ENCODE peak calls at places on chromosomes 1 and 21, in six cellular contexts. One of them, this sample, is unnamed.

GRCh38 chr1:113780363-113781146 is 21.3 kb upstream of the PHTF1 start:
- DNase-seq in foreskin fibroblast: no peak
- DNase-seq in fibroblast of mammary gland: no peak
- DNase-seq in IMR-90: peak
- DNase-seq in fibroblast of lung: no peak
- DNase-seq in AG04450: no peak
- DNase-seq in this sample: no peak

GRCh38 chr1:171048014-171048413 is 42.7 kb upstream of the FMO3 start:
- DNase-seq in foreskin fibroblast: no peak
- DNase-seq in fibroblast of mammary gland: no peak
- DNase-seq in IMR-90: no peak
- DNase-seq in AG04450: no peak
- DNase-seq in fibroblast of lung: no peak
- DNase-seq in this sample: no peak

GRCh38 chr1:198295186-198295585 is 138.4 kb downstream of the NEK7 start:
- DNase-seq in fibroblast of lung: no peak
- DNase-seq in foreskin fibroblast: no peak
- DNase-seq in fibroblast of mammary gland: no peak
- DNase-seq in IMR-90: no peak
- DNase-seq in AG04450: no peak
- DNase-seq in this sample: no peak

GRCh38 chr21:29669416-29669815 is 270.4 kb downstream of the GRIK1 start:
- DNase-seq in IMR-90: no peak
- DNase-seq in fibroblast of mammary gland: no peak
- DNase-seq in AG04450: no peak
- DNase-seq in foreskin fibroblast: no peak
- DNase-seq in fibroblast of lung: no peak
- DNase-seq in this sample: no peak

GRCh38 chr1:245457562-245457961 is 302.8 kb downstream of the KIF26B start:
- DNase-seq in fibroblast of mammary gland: no peak
- DNase-seq in foreskin fibroblast: no peak
- DNase-seq in fibroblast of lung: no peak
- DNase-seq in AG04450: no peak
- DNase-seq in IMR-90: no peak
- DNase-seq in this sample: no peak

GRCh38 chr21:33971492-33972013 is 55.9 kb upstream of the ATP5PO start:
- DNase-seq in IMR-90: peak
- DNase-seq in fibroblast of mammary gland: peak
- DNase-seq in foreskin fibroblast: peak
- DNase-seq in fibroblast of lung: no peak
- DNase-seq in AG04450: no peak
- DNase-seq in this sample: peak

GRCh38 chr1:224251741-224252146 is 68.7 kb downstream of the DEGS1 start:
- DNase-seq in IMR-90: no peak
- DNase-seq in AG04450: no peak
- DNase-seq in fibroblast of lung: no peak
- DNase-seq in fibroblast of mammary gland: no peak
- DNase-seq in foreskin fibroblast: no peak
- DNase-seq in this sample: no peak

GRCh38 chr1:112522621-112523020 is 13.9 kb downstream of the WNT2B start:
- DNase-seq in fibroblast of mammary gland: peak
- DNase-seq in foreskin fibroblast: peak
- DNase-seq in fibroblast of lung: peak
- DNase-seq in IMR-90: peak
- DNase-seq in AG04450: peak
- DNase-seq in this sample: peak

GRCh38 chr1:158810311-158810710 is 20.8 kb upstream of the MNDA start:
- DNase-seq in AG04450: no peak
- DNase-seq in IMR-90: no peak
- DNase-seq in fibroblast of mammary gland: no peak
- DNase-seq in foreskin fibroblast: no peak
- DNase-seq in fibroblast of lung: no peak
- DNase-seq in this sample: no peak

GRCh38 chr21:14382486-14382834 is 486 bp downstream of the HSPA13 start:
- DNase-seq in foreskin fibroblast: peak
- DNase-seq in fibroblast of lung: peak
- DNase-seq in AG04450: no peak
- DNase-seq in IMR-90: peak
- DNase-seq in fibroblast of mammary gland: peak
- DNase-seq in this sample: no peak

GRCh38 chr1:158049867-158050266 is 56.4 kb downstream of the KIRREL1 start:
- DNase-seq in foreskin fibroblast: peak
- DNase-seq in AG04450: no peak
- DNase-seq in fibroblast of mammary gland: peak
- DNase-seq in fibroblast of lung: peak
- DNase-seq in IMR-90: peak
- DNase-seq in this sample: no peak

GRCh38 chr1:156387899-156388813 is 19.1 kb downstream of the RHBG start:
- DNase-seq in fibroblast of lung: no peak
- DNase-seq in IMR-90: no peak
- DNase-seq in AG04450: no peak
- DNase-seq in foreskin fibroblast: no peak
- DNase-seq in fibroblast of mammary gland: no peak
- DNase-seq in this sample: no peak

GRCh38 chr1:92108631-92109030 is 28.5 kb downstream of the BTBD8 start:
- DNase-seq in foreskin fibroblast: no peak
- DNase-seq in IMR-90: no peak
- DNase-seq in fibroblast of lung: no peak
- DNase-seq in fibroblast of mammary gland: no peak
- DNase-seq in AG04450: no peak
- DNase-seq in this sample: no peak

GRCh38 chr1:222898191-222898527 is 83.3 kb downstream of the DISP1 start:
- DNase-seq in AG04450: no peak
- DNase-seq in fibroblast of mammary gland: no peak
- DNase-seq in foreskin fibroblast: no peak
- DNase-seq in fibroblast of lung: no peak
- DNase-seq in IMR-90: no peak
- DNase-seq in this sample: no peak

GRCh38 chr1:237613984-237614383 is 276.7 kb downstream of the ZP4 start:
- DNase-seq in fibroblast of mammary gland: no peak
- DNase-seq in IMR-90: no peak
- DNase-seq in fibroblast of lung: no peak
- DNase-seq in foreskin fibroblast: no peak
- DNase-seq in AG04450: no peak
- DNase-seq in this sample: no peak

GRCh38 chr21:41927727-41928409 is 25.9 kb downstream of the C2CD2 start:
- DNase-seq in fibroblast of mammary gland: no peak
- DNase-seq in foreskin fibroblast: no peak
- DNase-seq in fibroblast of lung: no peak
- DNase-seq in IMR-90: no peak
- DNase-seq in AG04450: no peak
- DNase-seq in this sample: no peak

GRCh38 chr1:61956774-61957173 is 214.5 kb downstream of the PATJ start:
- DNase-seq in IMR-90: no peak
- DNase-seq in fibroblast of mammary gland: no peak
- DNase-seq in fibroblast of lung: no peak
- DNase-seq in foreskin fibroblast: no peak
- DNase-seq in AG04450: no peak
- DNase-seq in this sample: no peak

GRCh38 chr1:229111703-229112319 is 159.1 kb upstream of the RAB4A start:
- DNase-seq in fibroblast of lung: peak
- DNase-seq in AG04450: no peak
- DNase-seq in IMR-90: peak
- DNase-seq in fibroblast of mammary gland: no peak
- DNase-seq in foreskin fibroblast: peak
- DNase-seq in this sample: no peak

GRCh38 chr21:41615613-41616012 is 107.7 kb upstream of the TMPRSS2 start:
- DNase-seq in fibroblast of mammary gland: peak
- DNase-seq in fibroblast of lung: peak
- DNase-seq in IMR-90: peak
- DNase-seq in foreskin fibroblast: peak
- DNase-seq in AG04450: peak
- DNase-seq in this sample: peak

GRCh38 chr1:213988639-213989070 is 882 bp downstream of the PROX1 start:
- DNase-seq in fibroblast of lung: no peak
- DNase-seq in fibroblast of mammary gland: no peak
- DNase-seq in AG04450: no peak
- DNase-seq in foreskin fibroblast: peak
- DNase-seq in IMR-90: no peak
- DNase-seq in this sample: no peak

GRCh38 chr1:213987876-213988638 is at the start of gene PROX1:
- DNase-seq in foreskin fibroblast: peak
- DNase-seq in IMR-90: peak
- DNase-seq in AG04450: peak
- DNase-seq in fibroblast of lung: peak
- DNase-seq in fibroblast of mammary gland: peak
- DNase-seq in this sample: peak

GRCh38 chr1:213986020-213986924 is 1.5 kb upstream of the PROX1 start:
- DNase-seq in fibroblast of mammary gland: no peak
- DNase-seq in IMR-90: no peak
- DNase-seq in AG04450: no peak
- DNase-seq in fibroblast of lung: no peak
- DNase-seq in foreskin fibroblast: no peak
- DNase-seq in this sample: no peak

GRCh38 chr1:213986925-213987250 is 885 bp upstream of the PROX1 start:
- DNase-seq in IMR-90: no peak
- DNase-seq in AG04450: no peak
- DNase-seq in foreskin fibroblast: no peak
- DNase-seq in fibroblast of mammary gland: no peak
- DNase-seq in fibroblast of lung: no peak
- DNase-seq in this sample: no peak

DNA sequence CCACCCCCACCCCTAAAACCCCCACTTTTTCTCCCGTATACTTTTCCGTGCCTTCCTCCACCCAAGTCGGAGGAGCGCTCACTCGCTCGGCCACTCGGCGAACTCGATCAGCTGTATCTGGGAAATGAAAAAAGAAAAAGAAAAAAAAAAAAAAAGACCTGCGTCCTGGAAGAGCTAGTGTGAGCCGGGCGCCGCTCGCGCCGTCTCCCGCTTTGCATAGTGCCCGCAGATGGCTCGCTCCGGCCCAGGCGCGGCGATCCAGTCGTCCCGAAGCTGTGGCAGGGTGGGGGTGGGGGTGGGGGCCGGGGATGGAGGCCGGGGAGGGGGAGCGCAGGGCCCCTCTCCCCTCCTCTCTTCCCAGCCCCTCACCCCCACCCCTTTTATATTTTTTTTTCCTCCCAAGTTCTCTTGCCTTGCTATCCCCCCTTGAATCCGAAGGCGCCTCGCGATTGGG is 324 bp upstream of the PROX1 start:
- DNase-seq in IMR-90: no peak
- DNase-seq in foreskin fibroblast: peak
- DNase-seq in fibroblast of mammary gland: peak
- DNase-seq in fibroblast of lung: no peak
- DNase-seq in AG04450: no peak
- DNase-seq in this sample: no peak
- H3K4me3 ChIP-seq in IMR-90: peak
- H3K4me3 ChIP-seq in foreskin fibroblast: peak
- H3K4me3 ChIP-seq in fibroblast of mammary gland: peak
- H3K4me3 ChIP-seq in fibroblast of lung: peak
- H3K4me3 ChIP-seq in AG04450: peak
- H3K4me3 ChIP-seq in this sample: peak

GRCh38 chr1:11707621-11708276 is 16.2 kb downstream of the DRAXIN start:
- DNase-seq in AG04450: no peak
- DNase-seq in fibroblast of mammary gland: no peak
- DNase-seq in fibroblast of lung: no peak
- DNase-seq in foreskin fibroblast: no peak
- DNase-seq in IMR-90: no peak
- DNase-seq in this sample: no peak
- H3K4me3 ChIP-seq in AG04450: no peak
- H3K4me3 ChIP-seq in fibroblast of mammary gland: no peak
- H3K4me3 ChIP-seq in fibroblast of lung: no peak
- H3K4me3 ChIP-seq in foreskin fibroblast: no peak
- H3K4me3 ChIP-seq in IMR-90: no peak
- H3K4me3 ChIP-seq in this sample: no peak

GRCh38 chr21:46295177-46295711 is 9.1 kb downstream of the YBEY start:
- DNase-seq in fibroblast of mammary gland: peak
- DNase-seq in IMR-90: peak
- DNase-seq in foreskin fibroblast: peak
- DNase-seq in AG04450: peak
- DNase-seq in fibroblast of lung: peak
- DNase-seq in this sample: peak
- H3K4me3 ChIP-seq in fibroblast of mammary gland: no peak
- H3K4me3 ChIP-seq in IMR-90: no peak
- H3K4me3 ChIP-seq in foreskin fibroblast: no peak
- H3K4me3 ChIP-seq in AG04450: no peak
- H3K4me3 ChIP-seq in fibroblast of lung: no peak
- H3K4me3 ChIP-seq in this sample: no peak

DNA sequence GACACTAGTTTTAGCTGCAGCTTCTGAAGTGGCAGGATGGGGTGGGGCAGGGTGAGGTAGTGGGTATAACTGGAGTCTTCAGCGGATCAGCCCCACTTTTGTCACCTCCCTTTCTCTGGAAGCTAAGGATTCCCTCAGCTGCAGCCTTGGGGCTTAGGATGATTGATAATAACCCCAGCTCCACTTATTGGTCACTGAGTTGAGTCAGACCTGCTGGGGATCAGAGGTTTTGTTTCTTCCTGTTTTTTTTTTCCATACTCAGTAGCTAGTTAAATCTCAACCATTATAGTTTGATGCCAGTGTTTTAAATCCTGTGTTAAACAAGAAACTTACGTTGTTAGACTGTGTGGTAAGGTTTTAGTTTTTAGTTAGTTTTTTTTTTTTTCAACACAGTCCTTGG is 57.2 kb downstream of the LAMC1 start:
- DNase-seq in IMR-90: peak
- DNase-seq in fibroblast of mammary gland: peak
- DNase-seq in fibroblast of lung: peak
- DNase-seq in AG04450: no peak
- DNase-seq in foreskin fibroblast: peak
- DNase-seq in this sample: no peak
- H3K4me3 ChIP-seq in IMR-90: no peak
- H3K4me3 ChIP-seq in fibroblast of mammary gland: no peak
- H3K4me3 ChIP-seq in fibroblast of lung: no peak
- H3K4me3 ChIP-seq in AG04450: no peak
- H3K4me3 ChIP-seq in foreskin fibroblast: no peak
- H3K4me3 ChIP-seq in this sample: no peak

GRCh38 chr1:2290595-2291510 is 62.7 kb downstream of the SKI start:
- DNase-seq in AG04450: peak
- DNase-seq in fibroblast of mammary gland: peak
- DNase-seq in foreskin fibroblast: peak
- DNase-seq in IMR-90: peak
- DNase-seq in fibroblast of lung: peak
- DNase-seq in this sample: peak
- H3K4me3 ChIP-seq in AG04450: peak
- H3K4me3 ChIP-seq in fibroblast of mammary gland: peak
- H3K4me3 ChIP-seq in foreskin fibroblast: peak
- H3K4me3 ChIP-seq in IMR-90: peak
- H3K4me3 ChIP-seq in fibroblast of lung: peak
- H3K4me3 ChIP-seq in this sample: peak

DNA sequence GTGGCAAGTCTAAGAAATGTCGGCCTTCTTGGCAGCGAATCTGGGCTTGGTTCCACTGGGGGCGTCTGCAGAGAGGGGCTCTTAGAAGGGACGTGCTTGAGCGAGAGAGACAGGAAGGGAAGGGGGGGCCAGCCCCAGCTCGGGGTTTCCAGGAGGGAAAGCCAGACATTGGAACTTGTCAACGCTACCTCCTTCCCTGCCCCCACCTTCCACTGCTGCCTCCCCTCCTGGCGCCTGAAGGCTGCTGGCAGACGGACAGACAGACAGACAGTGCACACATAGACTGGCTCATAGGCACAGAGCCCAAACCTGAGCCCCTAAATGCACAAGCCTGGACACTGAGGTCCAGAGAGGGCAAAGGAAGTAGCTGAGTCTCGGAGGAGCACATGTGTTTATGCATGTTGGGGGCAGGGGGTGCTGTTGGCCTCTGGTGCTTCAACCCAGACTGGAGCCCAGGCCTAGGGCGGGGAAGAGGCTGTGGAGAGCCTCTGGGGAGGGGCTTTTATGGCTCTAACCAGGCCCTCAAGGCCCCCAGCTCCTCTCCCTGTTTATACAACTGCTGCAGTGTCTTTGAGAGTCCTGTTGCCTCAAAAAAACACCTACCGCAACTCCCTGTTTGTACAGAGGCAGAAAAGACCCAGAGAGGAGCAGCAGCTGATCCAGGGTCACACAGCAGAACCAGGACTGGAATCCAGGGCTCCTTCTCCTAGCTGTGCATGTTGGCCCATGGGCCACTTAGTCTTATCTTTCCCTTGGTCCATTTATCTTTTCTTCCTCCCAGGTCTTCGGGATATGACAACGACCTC is 33.1 kb upstream of the WASF2 start:
- DNase-seq in AG04450: no peak
- DNase-seq in IMR-90: no peak
- DNase-seq in fibroblast of lung: peak
- DNase-seq in foreskin fibroblast: peak
- DNase-seq in fibroblast of mammary gland: peak
- DNase-seq in this sample: no peak
- H3K4me3 ChIP-seq in AG04450: no peak
- H3K4me3 ChIP-seq in IMR-90: no peak
- H3K4me3 ChIP-seq in fibroblast of lung: no peak
- H3K4me3 ChIP-seq in foreskin fibroblast: no peak
- H3K4me3 ChIP-seq in fibroblast of mammary gland: no peak
- H3K4me3 ChIP-seq in this sample: peak

This sample was measured in skeletal muscle cell.